ENCODE peak calls at places on chromosome 15, in five cellular contexts. N, X, Y, A and T are unnamed samples.

GRCh38 chr15:79060175-79060574 is 30.4 kb downstream of the RASGRF1 start:
- DNase-seq in A (no peak), Y (no peak), N (no peak), X (no peak), T (no peak)

GRCh38 chr15:88681610-88682221 is 42.9 kb downstream of the ISG20 start:
- DNase-seq in N (no peak), X (peak; percentile 40), Y (no peak), A (no peak), T (peak; percentile 79)

GRCh38 chr15:70054366-70054765 is 43.4 kb downstream of the TLE3 start:
- DNase-seq in X (no peak), Y (no peak), A (no peak), N (no peak), T (no peak)

GRCh38 chr15:98505611-98506031 is 142.7 kb upstream of the IGF1R start:
- DNase-seq in X (peak; percentile 24), N (no peak), A (no peak), Y (no peak), T (no peak)

GRCh38 chr15:23039917-23040281 is 530 bp upstream of the TUBGCP5 start:
- DNase-seq in A (no peak), X (no peak), N (no peak), Y (no peak), T (no peak)

GRCh38 chr15:81023483-81024264 is 23.0 kb downstream of the TLNRD1 start:
- DNase-seq in X (no peak), N (no peak), A (no peak), Y (peak; percentile 97), T (no peak)

GRCh38 chr15:61752001-61752400 is 308.2 kb downstream of the VPS13C start:
- DNase-seq in Y (no peak), A (no peak), N (no peak), X (no peak), T (no peak)

GRCh38 chr15:77627067-77627466 is 5.6 kb downstream of the LINGO1 start:
- DNase-seq in Y (no peak), N (no peak), X (no peak), A (no peak), T (no peak)

GRCh38 chr15:70341566-70341965 is 243.8 kb upstream of the TLE3 start:
- DNase-seq in X (peak; percentile 30), A (no peak), N (no peak), Y (no peak), T (no peak)

GRCh38 chr15:34241376-34242350 is 16.8 kb downstream of the EMC4 start:
- DNase-seq in N (no peak), A (peak; percentile 37), X (no peak), Y (no peak), T (peak; percentile 34)

GRCh38 chr15:65379986-65380385 is 2.2 kb upstream of the IGDCC3 start:
- DNase-seq in X (no peak), N (no peak), A (no peak), Y (no peak), T (no peak)

GRCh38 chr15:32106401-32107381 is 76.4 kb downstream of the CHRNA7 start:
- DNase-seq in N (no peak), Y (no peak), A (no peak), X (no peak), T (no peak)

GRCh38 chr15:51104512-51104911 is 9.8 kb upstream of the TNFAIP8L3 start:
- DNase-seq in N (no peak), X (no peak), Y (no peak), A (no peak), T (no peak)

GRCh38 chr15:101675015-101675414 is 22.8 kb upstream of the TM2D3 start:
- DNase-seq in X (no peak), N (no peak), A (no peak), Y (no peak), T (no peak)

GRCh38 chr15:34490421-34491193 is 53.0 kb upstream of the GOLGA8A start:
- DNase-seq in N (peak; percentile 38), Y (no peak), A (no peak), X (peak; percentile 76), T (no peak)

GRCh38 chr15:31444844-31445243 is 118.2 kb downstream of the KLF13 start:
- DNase-seq in Y (no peak), X (no peak), N (no peak), A (no peak), T (no peak)

GRCh38 chr15:65092046-65092770 is 15.7 kb downstream of the KBTBD13 start:
- DNase-seq in Y (no peak), A (no peak), X (no peak), N (no peak), T (no peak)

GRCh38 chr15:62059818-62060115 is 480 bp downstream of the VPS13C start:
- DNase-seq in A (no peak), N (peak; percentile 47), Y (peak; percentile 72), X (no peak), T (peak; percentile 61)

GRCh38 chr15:91866971-91867372 is 13.5 kb downstream of the SLCO3A1 start:
- DNase-seq in A (no peak), Y (no peak), N (no peak), X (no peak), T (no peak)

GRCh38 chr15:71364117-71364584 is 248.9 kb downstream of the THSD4 start:
- DNase-seq in Y (no peak), N (no peak), A (no peak), X (no peak), T (no peak)

GRCh38 chr15:59290311-59291213 is 82.1 kb downstream of the MYO1E start:
- DNase-seq in X (no peak), Y (no peak), A (no peak), N (no peak), T (no peak)
- TF ChIP-seq ATF2 in X (no peak), Y (no peak), A (no peak), N (no peak), T (no peak)

DNA sequence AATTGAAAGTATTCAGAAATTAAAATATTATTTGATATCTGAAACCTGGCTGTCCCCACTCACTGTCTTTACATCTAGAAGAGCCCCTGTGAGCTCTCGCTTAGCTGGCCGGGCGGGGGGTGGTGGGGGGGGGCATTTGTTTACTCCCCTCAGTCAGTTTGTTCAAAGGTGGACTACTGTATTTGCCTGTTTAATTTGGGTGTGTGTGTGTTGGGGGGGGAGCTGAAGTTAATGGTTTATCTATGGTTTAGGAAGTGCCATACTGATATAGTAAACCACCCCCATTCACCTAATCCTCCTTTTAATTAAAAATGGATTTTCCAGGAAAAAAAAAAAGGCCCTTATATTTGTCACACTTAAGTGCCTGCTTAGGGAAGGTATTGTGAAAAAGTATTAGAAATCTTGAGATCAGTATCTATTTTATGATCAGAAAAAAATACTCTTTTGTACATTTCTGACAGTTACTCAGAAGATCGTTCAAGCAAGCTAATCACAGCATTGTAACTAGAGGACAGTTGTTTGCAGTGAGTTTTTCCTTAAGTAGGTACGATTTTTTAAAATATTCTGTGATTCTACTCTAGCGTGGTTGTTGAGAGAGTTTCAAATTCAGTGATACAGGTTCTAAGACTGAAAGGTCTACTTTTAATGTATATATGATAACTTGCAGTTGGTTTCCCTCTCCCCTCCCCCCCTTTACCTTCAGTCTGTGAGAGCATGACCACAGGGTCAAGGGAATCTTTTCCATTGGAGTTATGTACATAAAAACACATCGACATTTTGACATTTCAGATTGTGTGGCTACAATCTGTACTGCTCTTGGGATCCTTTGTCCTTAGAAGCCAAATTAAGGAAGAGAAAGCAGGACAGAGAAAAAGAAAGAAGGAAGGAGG is 8.5 kb downstream of the NR2F2 start:
- DNase-seq in N (no peak), X (no peak), A (no peak), Y (no peak), T (peak; percentile 89)
- TF ChIP-seq ATF2 in N (no peak), X (no peak), A (no peak), Y (no peak), T (no peak)

GRCh38 chr15:48592929-48593328 is 52.6 kb downstream of the FBN1 start:
- DNase-seq in N (no peak), A (no peak), Y (no peak), X (no peak), T (no peak)

GRCh38 chr15:48596415-48596814 is 49.1 kb downstream of the FBN1 start:
- DNase-seq in N (no peak), X (no peak), A (no peak), Y (peak; percentile 36), T (no peak)

GRCh38 chr15:48590704-48591103 is 54.8 kb downstream of the FBN1 start:
- DNase-seq in X (no peak), Y (no peak), N (no peak), A (peak; percentile 39), T (no peak)

GRCh38 chr15:48595988-48596387 is 49.5 kb downstream of the FBN1 start:
- DNase-seq in A (no peak), X (no peak), N (no peak), Y (peak; percentile 45), T (no peak)

DNA sequence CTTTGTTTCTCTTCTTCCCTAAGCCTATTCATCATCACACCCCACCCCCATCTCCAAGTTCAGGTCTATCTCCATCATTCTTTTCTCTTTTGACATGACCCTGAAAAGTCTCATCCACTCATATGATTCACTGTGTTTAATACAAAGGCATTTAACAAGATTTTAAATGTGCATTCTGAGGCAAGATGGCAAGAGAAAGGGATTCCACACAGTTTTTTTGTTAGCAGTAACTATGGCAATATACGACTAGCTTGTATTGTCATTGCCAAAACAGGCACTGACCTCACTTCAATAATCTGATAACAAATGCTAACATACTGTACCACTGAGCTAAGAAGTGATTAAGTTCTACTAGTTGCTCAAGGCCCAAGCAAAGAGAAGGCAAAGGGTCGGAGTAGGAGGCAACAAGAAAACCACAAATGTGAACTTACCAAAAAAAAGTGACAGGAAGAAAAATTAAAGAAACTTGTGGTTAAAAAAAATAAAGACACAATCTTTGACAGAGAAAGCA is 53.2 kb downstream of the FBN1 start:
- DNase-seq in X (no peak), N (no peak), Y (no peak), A (no peak), T (no peak)
- TF ChIP-seq ATF2 in X (no peak), N (no peak), Y (no peak), A (peak; percentile 56), T (no peak)

GRCh38 chr15:93035092-93035915 is 53.7 kb downstream of the RGMA start:
- DNase-seq in N (no peak), Y (no peak), A (no peak), X (no peak), T (no peak)

GRCh38 chr15:93038064-93038705 is 50.8 kb downstream of the RGMA start:
- DNase-seq in Y (no peak), A (no peak), X (no peak), N (no peak), T (no peak)

GRCh38 chr15:93035953-93036810 is 52.8 kb downstream of the RGMA start:
- DNase-seq in A (peak; percentile 73), N (peak; percentile 46), Y (no peak), X (peak; percentile 67), T (peak; percentile 28)

GRCh38 chr15:93036922-93037321 is 52.1 kb downstream of the RGMA start:
- DNase-seq in Y (no peak), X (no peak), N (no peak), A (no peak), T (no peak)

GRCh38 chr15:93037341-93038063 is 51.5 kb downstream of the RGMA start:
- DNase-seq in A (peak; percentile 34), Y (no peak), N (peak; percentile 20), X (no peak), T (no peak)
- TF ChIP-seq ATF2 in A (no peak), Y (no peak), N (no peak), X (no peak), T (no peak)

GRCh38 chr15:29100486-29101000 is 169.1 kb downstream of the NSMCE3 start:
- DNase-seq in Y (no peak), X (no peak), A (no peak), N (no peak), T (no peak)
- TF ChIP-seq ATF2 in Y (no peak), X (no peak), A (no peak), N (no peak), T (no peak)